ENCODE peak calls at places on chromosome 18, in six cellular contexts. G is left ventricle myocardium inferior, Q is mammary epithelial cell, W is RWPE1, D is HCT116, Y is A549. L is an unnamed sample.

GRCh38 chr18:59835656-59836379 is 64.0 kb upstream of the PMAIP1 start:
- DNase-seq in G (no peak), D (no peak), Q (no peak), W (no peak), Y (no peak), L (no peak)

GRCh38 chr18:75104483-75104882 is 104.5 kb downstream of the PTGR3 start:
- DNase-seq in G (no peak), D (no peak), Q (no peak), Y (no peak), W (no peak), L (no peak)

GRCh38 chr18:75255113-75255512 is 44.5 kb downstream of the TSHZ1 start:
- DNase-seq in W (no peak), Q (no peak), Y (no peak), G (no peak), D (no peak), L (no peak)

GRCh38 chr18:44636241-44636640 is 44.4 kb upstream of the SETBP1 start:
- DNase-seq in G (no peak), Y (no peak), D (no peak), Q (no peak), W (no peak), L (no peak)

GRCh38 chr18:54261894-54262293 is 7.4 kb upstream of the POLI start:
- DNase-seq in Y (no peak), W (no peak), Q (no peak), G (no peak), D (no peak), L (no peak)

GRCh38 chr18:11991021-11991770 is 9.9 kb downstream of the IMPA2 start:
- DNase-seq in Y (no peak), W (no peak), G (no peak), Q (no peak), D (no peak), L (no peak)

GRCh38 chr18:13284330-13285027 is 65.9 kb downstream of the LDLRAD4 start:
- DNase-seq in Q (no peak), Y (no peak), G (no peak), W (no peak), D (no peak), L (no peak)

GRCh38 chr18:51603111-51603510 is 405.6 kb upstream of the MEX3C start:
- DNase-seq in Y (no peak), G (no peak), W (no peak), Q (no peak), D (no peak), L (no peak)

GRCh38 chr18:57738078-57738477 is 65.0 kb downstream of the ATP8B1 start:
- DNase-seq in G (no peak), Q (no peak), W (no peak), D (no peak), Y (peak; percentile 35), L (no peak)

GRCh38 chr18:48037481-48038271 is 107.2 kb upstream of the SMAD2 start:
- DNase-seq in D (peak; percentile 26), Q (peak; percentile 24), W (no peak), G (peak; percentile 42), Y (peak; percentile 19), L (no peak)

GRCh38 chr18:1094408-1094807 is 189.7 kb downstream of the ADCYAP1 start:
- DNase-seq in D (no peak), W (peak; percentile 69), Q (peak; percentile 9), Y (no peak), G (no peak), L (no peak)

GRCh38 chr18:53909668-53910067 is 314.8 kb downstream of the MBD2 start:
- DNase-seq in Y (peak; percentile 27), W (no peak), D (peak; percentile 19), Q (peak; percentile 11), G (no peak), L (no peak)

GRCh38 chr18:44683566-44683965 is 2.9 kb downstream of the SETBP1 start:
- DNase-seq in G (no peak), D (no peak), Y (no peak), Q (no peak), W (no peak), L (no peak)

GRCh38 chr18:70380915-70381896 is 92.4 kb downstream of the SOCS6 start:
- DNase-seq in Q (no peak), D (no peak), W (no peak), Y (peak; percentile 44), G (no peak), L (no peak)

GRCh38 chr18:2173464-2173863 is 397.8 kb downstream of the METTL4 start:
- DNase-seq in G (peak; percentile 43), D (no peak), Y (peak; percentile 46), Q (peak; percentile 76), W (peak; percentile 40), L (no peak)

GRCh38 chr18:74840492-74841167 is 243.0 kb downstream of the ZNF407 start:
- DNase-seq in D (no peak), Y (peak; percentile 51), W (peak; percentile 22), Q (peak; percentile 61), G (no peak), L (no peak)

GRCh38 chr18:73842795-73843394 is 304.7 kb downstream of the FBXO15 start:
- DNase-seq in G (no peak), Y (peak; percentile 40), W (peak; percentile 38), Q (peak; percentile 14), D (peak; percentile 4), L (no peak)

GRCh38 chr18:31490838-31491237 is 7.1 kb upstream of the DSG2 start:
- DNase-seq in Q (no peak), G (no peak), D (no peak), Y (no peak), W (no peak), L (no peak)

GRCh38 chr18:62060820-62061219 is 126.0 kb downstream of the PIGN start:
- DNase-seq in Q (no peak), Y (no peak), D (no peak), G (no peak), W (no peak), L (no peak)

GRCh38 chr18:69123421-69123820 is 277.3 kb upstream of the DOK6 start:
- DNase-seq in D (no peak), G (no peak), Q (no peak), W (no peak), Y (no peak), L (no peak)

GRCh38 chr18:46042571-46043123 is 29.4 kb downstream of the PSTPIP2 start:
- DNase-seq in D (no peak), Y (no peak), W (peak; percentile 33), Q (peak; percentile 92), G (no peak), L (no peak)

GRCh38 chr18:12531747-12532146 is 124.0 kb downstream of the PRELID3A start:
- DNase-seq in G (no peak), Y (no peak), W (no peak), Q (no peak), D (no peak), L (no peak)

GRCh38 chr18:58175122-58175687 is 131.2 kb downstream of the NEDD4L start:
- DNase-seq in W (no peak), Y (no peak), D (no peak), Q (no peak), G (no peak), L (no peak)

GRCh38 chr18:74524097-74524496 is 10.2 kb upstream of the CNDP1 start:
- DNase-seq in G (no peak), D (no peak), Y (no peak), Q (no peak), W (no peak), L (no peak)

GRCh38 chr18:2448565-2449151 is 122.6 kb downstream of the METTL4 start:
- DNase-seq in G (no peak), Y (no peak), Q (no peak), D (no peak), W (no peak), L (no peak)

GRCh38 chr18:36130039-36130831 is 536 bp downstream of the ELP2 start:
- DNase-seq in Q (no peak), G (no peak), W (peak; percentile 2), Y (no peak), D (no peak), L (no peak)
- H3K27ac ChIP-seq in Q (peak overlapping the region; percentile 86), G (peak overlapping the region; percentile 95), W (peak overlapping the region; percentile 93), Y (peak overlapping the region; percentile 98), D (peak overlapping the region; percentile 100), L (peak overlapping the region; percentile 100)

GRCh38 chr18:22171263-22171838 is 2.0 kb downstream of the GATA6 start:
- DNase-seq in Q (no peak), D (no peak), G (no peak), Y (no peak), W (no peak), L (no peak)

GRCh38 chr18:22170421-22171262 is 1.3 kb downstream of the GATA6 start:
- DNase-seq in G (peak; percentile 71), Q (peak; percentile 70), D (no peak), W (peak; percentile 53), Y (peak; percentile 27), L (no peak)

GRCh38 chr18:22168360-22168921 is 948 bp upstream of the GATA6 start:
- DNase-seq in G (no peak), W (peak; percentile 20), Q (no peak), D (no peak), Y (peak; percentile 45), L (no peak)

GRCh38 chr18:22169011-22169888 is at the start of gene GATA6:
- DNase-seq in Y (peak; percentile 85), W (peak; percentile 78), Q (peak; percentile 85), G (peak; percentile 92), D (peak; percentile 85), L (no peak)

DNA sequence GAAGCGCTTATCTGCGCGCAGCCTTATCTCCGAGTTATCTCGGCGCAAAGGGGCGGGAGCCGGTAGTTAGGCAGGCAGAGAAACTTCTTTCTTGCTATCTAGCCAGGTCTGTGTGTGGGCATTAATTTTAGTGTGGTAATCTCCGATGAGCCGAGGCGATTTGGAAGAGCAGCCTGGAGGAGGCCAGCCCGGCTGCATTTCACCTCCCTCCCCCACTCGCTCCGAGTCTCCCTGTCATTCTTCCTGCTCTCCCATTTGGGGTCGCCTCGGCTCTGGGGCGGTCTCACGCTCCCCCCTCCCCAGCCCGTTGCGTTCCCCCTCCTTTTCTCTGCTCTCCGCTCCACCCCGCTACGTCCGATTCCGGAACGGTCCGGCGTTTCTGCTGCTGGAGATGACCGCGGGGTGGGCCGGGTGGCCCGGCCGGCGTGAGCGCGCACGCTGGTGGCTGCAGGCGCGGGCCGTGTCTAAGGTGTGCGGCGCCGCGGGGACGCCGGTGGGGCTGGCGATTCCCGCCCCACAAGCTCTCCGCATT is 566 bp downstream of the GATA6 start:
- DNase-seq in Q (no peak), Y (no peak), W (peak; percentile 43), G (peak; percentile 51), D (no peak), L (no peak)
- H3K27ac ChIP-seq in Q (peak overlapping the region; percentile 63), Y (peak overlapping the region; percentile 72), W (peak overlapping the region; percentile 85), G (peak overlapping the region; percentile 100), D (peak overlapping the region; percentile 71), L (peak overlapping the region; percentile 62)

GRCh38 chr18:6744816-6745455 is 15.4 kb downstream of the ARHGAP28 start:
- DNase-seq in G (no peak), Q (no peak), W (no peak), Y (no peak), D (no peak), L (no peak)
- H3K27ac ChIP-seq in G (no peak overlapping the region), Q (no peak overlapping the region), W (no peak overlapping the region), Y (no peak overlapping the region), D (no peak overlapping the region), L (peak overlapping the region; percentile 83)

GRCh38 chr18:49177071-49177470 is 226.3 kb upstream of the SMAD7 start:
- DNase-seq in Y (no peak), W (no peak), G (no peak), Q (no peak), D (no peak), L (no peak)

GRCh38 chr18:49175071-49175470 is 224.3 kb upstream of the SMAD7 start:
- DNase-seq in D (no peak), Y (no peak), Q (no peak), G (no peak), W (no peak), L (no peak)

GRCh38 chr18:49177812-49178211 is 227.0 kb upstream of the SMAD7 start:
- DNase-seq in D (no peak), W (no peak), Q (peak; percentile 63), G (no peak), Y (no peak), L (no peak)

GRCh38 chr18:49174478-49174877 is 223.7 kb upstream of the SMAD7 start:
- DNase-seq in W (no peak), D (no peak), Q (peak; percentile 61), G (no peak), Y (no peak), L (no peak)

GRCh38 chr18:49175476-49175875 is 224.7 kb upstream of the SMAD7 start:
- DNase-seq in Q (no peak), G (no peak), D (no peak), W (no peak), Y (no peak), L (no peak)
- H3K27ac ChIP-seq in Q (no peak overlapping the region), G (no peak overlapping the region), D (no peak overlapping the region), W (no peak overlapping the region), Y (no peak overlapping the region), L (no peak overlapping the region)

L was measured in gastrocnemius medialis.